ENCODE peak calls at places on chromosomes 3 and 15, in six cellular contexts. One of them, this sample, is unnamed. For H3K4me1, the result is how much of the 10 kb centered on the place peaks cover.

GRCh38 chr3:139292933-139293664 is 50.7 kb upstream of the MRPS22 start:
- DNase-seq in fibroblast of lung: peak
- DNase-seq in lung: no peak
- DNase-seq in OCI-LY7: no peak
- DNase-seq in K562: no peak
- DNase-seq in heart left ventricle: no peak
- DNase-seq in this sample: no peak

GRCh38 chr3:94049267-94049666 is 13.4 kb downstream of the DHFR2 start:
- DNase-seq in lung: no peak
- DNase-seq in fibroblast of lung: no peak
- DNase-seq in OCI-LY7: no peak
- DNase-seq in K562: no peak
- DNase-seq in heart left ventricle: no peak
- DNase-seq in this sample: no peak

GRCh38 chr3:8156138-8156537 is 345.5 kb upstream of the LMCD1 start:
- DNase-seq in heart left ventricle: no peak
- DNase-seq in lung: no peak
- DNase-seq in K562: no peak
- DNase-seq in OCI-LY7: no peak
- DNase-seq in fibroblast of lung: no peak
- DNase-seq in this sample: no peak

GRCh38 chr15:92958105-92958504 is 58.0 kb downstream of the CHD2 start:
- DNase-seq in OCI-LY7: no peak
- DNase-seq in lung: no peak
- DNase-seq in K562: no peak
- DNase-seq in fibroblast of lung: peak
- DNase-seq in heart left ventricle: no peak
- DNase-seq in this sample: no peak

GRCh38 chr3:71128951-71129350 is 454.6 kb downstream of the FOXP1 start:
- DNase-seq in lung: no peak
- DNase-seq in OCI-LY7: no peak
- DNase-seq in fibroblast of lung: no peak
- DNase-seq in heart left ventricle: no peak
- DNase-seq in K562: no peak
- DNase-seq in this sample: no peak

GRCh38 chr3:172520332-172520831 is 2.8 kb downstream of the TNFSF10 start:
- DNase-seq in fibroblast of lung: peak
- DNase-seq in lung: no peak
- DNase-seq in heart left ventricle: no peak
- DNase-seq in OCI-LY7: no peak
- DNase-seq in K562: no peak
- DNase-seq in this sample: no peak

GRCh38 chr3:73868688-73869315 is 244.1 kb upstream of the PDZRN3 start:
- DNase-seq in lung: no peak
- DNase-seq in K562: no peak
- DNase-seq in OCI-LY7: no peak
- DNase-seq in fibroblast of lung: peak
- DNase-seq in heart left ventricle: peak
- DNase-seq in this sample: peak

GRCh38 chr3:63193647-63194046 is 84.5 kb upstream of the SYNPR start:
- DNase-seq in lung: no peak
- DNase-seq in fibroblast of lung: peak
- DNase-seq in OCI-LY7: peak
- DNase-seq in heart left ventricle: no peak
- DNase-seq in K562: no peak
- DNase-seq in this sample: peak

GRCh38 chr15:68420186-68420684 is 11.7 kb downstream of the ITGA11 start:
- DNase-seq in fibroblast of lung: peak
- DNase-seq in heart left ventricle: no peak
- DNase-seq in lung: no peak
- DNase-seq in OCI-LY7: no peak
- DNase-seq in K562: no peak
- DNase-seq in this sample: no peak
- H3K4me1 ChIP-seq in fibroblast of lung: under half
- H3K4me1 ChIP-seq in heart left ventricle: under half
- H3K4me1 ChIP-seq in lung: under half
- H3K4me1 ChIP-seq in OCI-LY7: under half
- H3K4me1 ChIP-seq in K562: under half
- H3K4me1 ChIP-seq in this sample: under half

GRCh38 chr3:109057616-109058015 is 60.3 kb downstream of the MORC1 start:
- DNase-seq in lung: no peak
- DNase-seq in K562: no peak
- DNase-seq in fibroblast of lung: no peak
- DNase-seq in OCI-LY7: no peak
- DNase-seq in heart left ventricle: no peak
- DNase-seq in this sample: no peak

DNA sequence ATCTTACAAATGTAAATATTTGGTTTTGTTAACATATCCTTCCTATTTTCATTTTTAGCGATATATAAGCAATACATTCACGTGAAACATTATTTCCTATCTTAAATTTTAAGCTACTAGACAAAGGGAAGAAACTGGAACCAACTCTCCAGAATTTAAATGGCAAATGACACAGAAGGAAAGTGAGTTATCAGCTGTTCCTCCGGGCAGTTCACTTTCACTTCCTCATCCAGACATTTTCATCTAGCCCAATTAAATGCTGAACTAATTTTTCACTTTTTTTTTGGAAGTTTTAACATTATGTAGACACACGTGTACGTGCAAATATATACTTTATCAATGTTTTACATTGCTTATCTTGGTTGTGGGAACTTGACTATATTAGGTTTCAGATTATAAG is 58.6 kb downstream of the MORC1 start:
- DNase-seq in heart left ventricle: no peak
- DNase-seq in fibroblast of lung: no peak
- DNase-seq in K562: no peak
- DNase-seq in lung: no peak
- DNase-seq in OCI-LY7: peak
- DNase-seq in this sample: no peak
- H3K4me3 ChIP-seq in heart left ventricle: no peak
- H3K4me3 ChIP-seq in fibroblast of lung: peak
- H3K4me3 ChIP-seq in K562: no peak
- H3K4me3 ChIP-seq in lung: no peak
- H3K4me3 ChIP-seq in OCI-LY7: no peak
- H3K4me3 ChIP-seq in this sample: no peak

GRCh38 chr3:160648701-160649100 is 28.3 kb upstream of the ARL14 start:
- DNase-seq in lung: no peak
- DNase-seq in heart left ventricle: no peak
- DNase-seq in fibroblast of lung: no peak
- DNase-seq in K562: no peak
- DNase-seq in OCI-LY7: no peak
- DNase-seq in this sample: no peak

GRCh38 chr3:160649596-160649995 is 27.4 kb upstream of the ARL14 start:
- DNase-seq in OCI-LY7: no peak
- DNase-seq in heart left ventricle: no peak
- DNase-seq in lung: no peak
- DNase-seq in fibroblast of lung: peak
- DNase-seq in K562: no peak
- DNase-seq in this sample: no peak

GRCh38 chr3:160644491-160644890 is 32.5 kb upstream of the ARL14 start:
- DNase-seq in K562: no peak
- DNase-seq in heart left ventricle: no peak
- DNase-seq in lung: no peak
- DNase-seq in OCI-LY7: no peak
- DNase-seq in fibroblast of lung: no peak
- DNase-seq in this sample: no peak

GRCh38 chr3:160641675-160642330 is 35.2 kb upstream of the ARL14 start:
- DNase-seq in OCI-LY7: no peak
- DNase-seq in heart left ventricle: no peak
- DNase-seq in K562: no peak
- DNase-seq in fibroblast of lung: peak
- DNase-seq in lung: no peak
- DNase-seq in this sample: no peak

GRCh38 chr3:160643994-160644393 is 33.0 kb upstream of the ARL14 start:
- DNase-seq in fibroblast of lung: no peak
- DNase-seq in heart left ventricle: no peak
- DNase-seq in lung: no peak
- DNase-seq in OCI-LY7: peak
- DNase-seq in K562: no peak
- DNase-seq in this sample: peak
- TF ChIP-seq CTCF in fibroblast of lung: no peak
- TF ChIP-seq CTCF in heart left ventricle: no peak
- TF ChIP-seq CTCF in lung: no peak
- TF ChIP-seq CTCF in OCI-LY7: peak
- TF ChIP-seq CTCF in K562: peak
- TF ChIP-seq CTCF in this sample: no peak

GRCh38 chr15:66139816-66140215 is 113.7 kb downstream of the MEGF11 start:
- DNase-seq in heart left ventricle: no peak
- DNase-seq in OCI-LY7: no peak
- DNase-seq in lung: no peak
- DNase-seq in K562: no peak
- DNase-seq in fibroblast of lung: no peak
- DNase-seq in this sample: no peak
- H3K4me1 ChIP-seq in heart left ventricle: under half
- H3K4me1 ChIP-seq in OCI-LY7: under half
- H3K4me1 ChIP-seq in lung: under half
- H3K4me1 ChIP-seq in K562: under half
- H3K4me1 ChIP-seq in fibroblast of lung: under half
- H3K4me1 ChIP-seq in this sample: under half

GRCh38 chr3:86984271-86984670 is 6.7 kb downstream of the VGLL3 start:
- DNase-seq in K562: no peak
- DNase-seq in OCI-LY7: no peak
- DNase-seq in fibroblast of lung: peak
- DNase-seq in lung: no peak
- DNase-seq in heart left ventricle: no peak
- DNase-seq in this sample: no peak

GRCh38 chr3:86982883-86983282 is 8.1 kb downstream of the VGLL3 start:
- DNase-seq in lung: no peak
- DNase-seq in fibroblast of lung: peak
- DNase-seq in K562: no peak
- DNase-seq in OCI-LY7: no peak
- DNase-seq in heart left ventricle: no peak
- DNase-seq in this sample: peak

GRCh38 chr3:86986666-86987420 is 4.1 kb downstream of the VGLL3 start:
- DNase-seq in lung: no peak
- DNase-seq in OCI-LY7: no peak
- DNase-seq in K562: no peak
- DNase-seq in heart left ventricle: no peak
- DNase-seq in fibroblast of lung: peak
- DNase-seq in this sample: peak

GRCh38 chr3:86987421-86987715 is 3.6 kb downstream of the VGLL3 start:
- DNase-seq in K562: no peak
- DNase-seq in lung: no peak
- DNase-seq in OCI-LY7: no peak
- DNase-seq in heart left ventricle: no peak
- DNase-seq in fibroblast of lung: no peak
- DNase-seq in this sample: no peak

GRCh38 chr3:86985427-86985826 is 5.5 kb downstream of the VGLL3 start:
- DNase-seq in lung: no peak
- DNase-seq in fibroblast of lung: peak
- DNase-seq in K562: no peak
- DNase-seq in OCI-LY7: no peak
- DNase-seq in heart left ventricle: no peak
- DNase-seq in this sample: no peak
- H3K4me3 ChIP-seq in lung: no peak
- H3K4me3 ChIP-seq in fibroblast of lung: peak
- H3K4me3 ChIP-seq in K562: no peak
- H3K4me3 ChIP-seq in OCI-LY7: no peak
- H3K4me3 ChIP-seq in heart left ventricle: no peak
- H3K4me3 ChIP-seq in this sample: no peak

GRCh38 chr15:75597667-75598341 is 18.7 kb upstream of the PTPN9 start:
- DNase-seq in K562: no peak
- DNase-seq in lung: no peak
- DNase-seq in heart left ventricle: no peak
- DNase-seq in fibroblast of lung: no peak
- DNase-seq in OCI-LY7: peak
- DNase-seq in this sample: peak
- TF ChIP-seq CTCF in K562: peak
- TF ChIP-seq CTCF in lung: peak
- TF ChIP-seq CTCF in heart left ventricle: peak
- TF ChIP-seq CTCF in fibroblast of lung: peak
- TF ChIP-seq CTCF in OCI-LY7: peak
- TF ChIP-seq CTCF in this sample: peak

GRCh38 chr15:101252836-101253235 is 988 bp upstream of the CHSY1 start:
- DNase-seq in lung: no peak
- DNase-seq in heart left ventricle: no peak
- DNase-seq in OCI-LY7: no peak
- DNase-seq in fibroblast of lung: no peak
- DNase-seq in K562: no peak
- DNase-seq in this sample: no peak

GRCh38 chr15:101251830-101252820 is at the start of gene CHSY1:
- DNase-seq in lung: peak
- DNase-seq in fibroblast of lung: peak
- DNase-seq in OCI-LY7: peak
- DNase-seq in heart left ventricle: peak
- DNase-seq in K562: peak
- DNase-seq in this sample: peak

GRCh38 chr15:101250931-101251829 is 668 bp downstream of the CHSY1 start:
- DNase-seq in heart left ventricle: peak
- DNase-seq in lung: no peak
- DNase-seq in fibroblast of lung: peak
- DNase-seq in K562: peak
- DNase-seq in OCI-LY7: no peak
- DNase-seq in this sample: peak

GRCh38 chr15:101248274-101248673 is 3.6 kb downstream of the CHSY1 start:
- DNase-seq in heart left ventricle: no peak
- DNase-seq in fibroblast of lung: no peak
- DNase-seq in K562: no peak
- DNase-seq in OCI-LY7: no peak
- DNase-seq in lung: no peak
- DNase-seq in this sample: no peak

DNA sequence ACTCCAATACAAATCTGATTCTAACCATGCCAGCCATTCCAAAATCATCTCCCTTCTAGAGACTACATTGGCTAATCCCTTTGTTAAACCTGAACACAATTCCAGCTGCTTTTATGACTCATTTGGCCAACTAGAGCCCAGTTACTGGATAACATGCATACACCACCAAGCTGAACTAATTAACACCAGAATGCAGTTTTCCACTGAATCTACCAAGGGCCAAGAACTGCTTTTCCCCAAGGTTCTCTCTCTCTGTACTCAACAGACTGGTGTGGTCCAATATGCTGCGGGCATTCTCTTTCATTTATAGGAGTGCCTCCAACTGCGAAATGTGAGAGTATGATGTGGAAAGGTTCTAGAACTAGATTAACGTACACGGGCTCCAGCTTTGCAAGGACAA is 1.5 kb downstream of the CHSY1 start:
- DNase-seq in OCI-LY7: no peak
- DNase-seq in lung: no peak
- DNase-seq in K562: no peak
- DNase-seq in heart left ventricle: no peak
- DNase-seq in fibroblast of lung: peak
- DNase-seq in this sample: peak
- H3K4me1 ChIP-seq in OCI-LY7: under half
- H3K4me1 ChIP-seq in lung: under half
- H3K4me1 ChIP-seq in K562: under half
- H3K4me1 ChIP-seq in heart left ventricle: half or more
- H3K4me1 ChIP-seq in fibroblast of lung: under half
- H3K4me1 ChIP-seq in this sample: under half

DNA sequence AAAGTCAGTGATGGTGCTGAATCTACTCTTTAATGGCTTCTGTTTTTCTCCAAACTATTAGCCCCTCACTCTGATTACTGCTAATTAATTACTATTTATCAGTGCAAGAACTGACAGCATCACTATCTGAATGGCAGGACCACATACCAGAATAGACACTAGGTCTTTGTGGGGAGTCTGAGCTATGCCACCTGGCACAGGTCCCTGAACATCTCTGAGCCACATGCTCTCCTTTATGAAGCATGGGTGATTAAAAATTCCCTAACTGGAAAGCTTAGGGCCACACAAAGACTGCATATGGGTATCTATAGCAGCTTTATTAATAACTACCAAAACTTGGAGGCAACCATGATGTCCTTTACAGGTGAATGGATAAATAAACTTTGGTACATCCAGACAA is 278.7 kb downstream of the MEX3B start:
- DNase-seq in OCI-LY7: no peak
- DNase-seq in lung: peak
- DNase-seq in fibroblast of lung: no peak
- DNase-seq in heart left ventricle: no peak
- DNase-seq in K562: no peak
- DNase-seq in this sample: no peak
- H3K4me3 ChIP-seq in OCI-LY7: no peak
- H3K4me3 ChIP-seq in lung: no peak
- H3K4me3 ChIP-seq in fibroblast of lung: no peak
- H3K4me3 ChIP-seq in heart left ventricle: no peak
- H3K4me3 ChIP-seq in K562: no peak
- H3K4me3 ChIP-seq in this sample: no peak